ENCODE peak calls at places on chromosomes 2 and 18, in six cellular contexts. One of them, this sample, is unnamed.

GRCh38 chr2:55010149-55010591 is 40.1 kb downstream of the RTN4 start:
- DNase-seq in HCT116: no peak
- DNase-seq in right atrium auricular region: no peak
- DNase-seq in AG10803: peak
- DNase-seq in testis: peak
- DNase-seq in spleen: peak
- DNase-seq in this sample: no peak

GRCh38 chr2:58762176-58762781 is 521.2 kb upstream of the FANCL start:
- DNase-seq in HCT116: peak
- DNase-seq in right atrium auricular region: no peak
- DNase-seq in AG10803: peak
- DNase-seq in testis: peak
- DNase-seq in spleen: peak
- DNase-seq in this sample: no peak

GRCh38 chr2:124625561-124625960 is 600.5 kb downstream of the CNTNAP5 start:
- DNase-seq in HCT116: no peak
- DNase-seq in right atrium auricular region: no peak
- DNase-seq in AG10803: no peak
- DNase-seq in testis: no peak
- DNase-seq in spleen: no peak
- DNase-seq in this sample: no peak

GRCh38 chr2:12120281-12121150 is 374.1 kb downstream of the LPIN1 start:
- DNase-seq in HCT116: no peak
- DNase-seq in right atrium auricular region: no peak
- DNase-seq in AG10803: peak
- DNase-seq in testis: no peak
- DNase-seq in spleen: no peak
- DNase-seq in this sample: no peak

GRCh38 chr18:60978338-60978737 is 354.9 kb upstream of the CDH20 start:
- DNase-seq in HCT116: no peak
- DNase-seq in right atrium auricular region: no peak
- DNase-seq in AG10803: peak
- DNase-seq in testis: no peak
- DNase-seq in spleen: no peak
- DNase-seq in this sample: no peak

GRCh38 chr2:40048506-40048905 is 269.4 kb upstream of the THUMPD2 start:
- DNase-seq in HCT116: no peak
- DNase-seq in right atrium auricular region: no peak
- DNase-seq in AG10803: no peak
- DNase-seq in testis: no peak
- DNase-seq in spleen: no peak
- DNase-seq in this sample: no peak

GRCh38 chr2:128380061-128380889 is 61.6 kb upstream of the HS6ST1 start:
- DNase-seq in HCT116: no peak
- DNase-seq in right atrium auricular region: no peak
- DNase-seq in AG10803: no peak
- DNase-seq in testis: peak
- DNase-seq in spleen: peak
- DNase-seq in this sample: peak

GRCh38 chr2:220528180-220528579 is 900.8 kb downstream of the SLC4A3 start:
- DNase-seq in HCT116: no peak
- DNase-seq in right atrium auricular region: no peak
- DNase-seq in AG10803: peak
- DNase-seq in testis: no peak
- DNase-seq in spleen: no peak
- DNase-seq in this sample: no peak

GRCh38 chr2:120219291-120219690 is 3.9 kb downstream of the TMEM185B start:
- DNase-seq in HCT116: no peak
- DNase-seq in right atrium auricular region: peak
- DNase-seq in AG10803: no peak
- DNase-seq in testis: no peak
- DNase-seq in spleen: peak
- DNase-seq in this sample: no peak

GRCh38 chr18:48151421-48152095 is 221.1 kb upstream of the SMAD2 start:
- DNase-seq in HCT116: no peak
- DNase-seq in right atrium auricular region: no peak
- DNase-seq in AG10803: no peak
- DNase-seq in testis: peak
- DNase-seq in spleen: no peak
- DNase-seq in this sample: no peak

GRCh38 chr18:70046207-70046606 is 98.5 kb upstream of the CD226 start:
- DNase-seq in HCT116: no peak
- DNase-seq in right atrium auricular region: no peak
- DNase-seq in AG10803: peak
- DNase-seq in testis: no peak
- DNase-seq in spleen: no peak
- DNase-seq in this sample: no peak

GRCh38 chr2:44748-45341 is 1.5 kb downstream of the FAM110C start:
- DNase-seq in HCT116: no peak
- DNase-seq in right atrium auricular region: no peak
- DNase-seq in AG10803: no peak
- DNase-seq in testis: peak
- DNase-seq in spleen: no peak
- DNase-seq in this sample: no peak

GRCh38 chr2:200447139-200447855 is 62.6 kb downstream of the KCTD18 start:
- DNase-seq in HCT116: no peak
- DNase-seq in right atrium auricular region: no peak
- DNase-seq in AG10803: peak
- DNase-seq in testis: no peak
- DNase-seq in spleen: no peak
- DNase-seq in this sample: no peak

GRCh38 chr2:180980185-180980942 is at the start of gene UBE2E3:
- DNase-seq in HCT116: peak
- DNase-seq in right atrium auricular region: peak
- DNase-seq in AG10803: peak
- DNase-seq in testis: peak
- DNase-seq in spleen: peak
- DNase-seq in this sample: peak

GRCh38 chr2:140200764-140201163 is 1420.6 kb upstream of the NXPH2 start:
- DNase-seq in HCT116: no peak
- DNase-seq in right atrium auricular region: no peak
- DNase-seq in AG10803: no peak
- DNase-seq in testis: no peak
- DNase-seq in spleen: no peak
- DNase-seq in this sample: no peak

GRCh38 chr2:118279005-118279404 is 190.7 kb downstream of the INSIG2 start:
- DNase-seq in HCT116: no peak
- DNase-seq in right atrium auricular region: no peak
- DNase-seq in AG10803: no peak
- DNase-seq in testis: no peak
- DNase-seq in spleen: no peak
- DNase-seq in this sample: no peak

GRCh38 chr2:1727796-1728474 is 16.4 kb downstream of the PXDN start:
- DNase-seq in HCT116: no peak
- DNase-seq in right atrium auricular region: no peak
- DNase-seq in AG10803: no peak
- DNase-seq in testis: no peak
- DNase-seq in spleen: no peak
- DNase-seq in this sample: peak

GRCh38 chr18:8231316-8231715 is 377.9 kb upstream of the RAB12 start:
- DNase-seq in HCT116: no peak
- DNase-seq in right atrium auricular region: no peak
- DNase-seq in AG10803: no peak
- DNase-seq in testis: no peak
- DNase-seq in spleen: no peak
- DNase-seq in this sample: no peak

GRCh38 chr18:66280470-66280869 is 323.4 kb downstream of the CDH19 start:
- DNase-seq in HCT116: no peak
- DNase-seq in right atrium auricular region: no peak
- DNase-seq in AG10803: no peak
- DNase-seq in testis: no peak
- DNase-seq in spleen: no peak
- DNase-seq in this sample: no peak
- H3K4me3 ChIP-seq in HCT116: no peak
- H3K4me3 ChIP-seq in right atrium auricular region: no peak
- H3K4me3 ChIP-seq in AG10803: no peak
- H3K4me3 ChIP-seq in testis: no peak
- H3K4me3 ChIP-seq in spleen: no peak
- H3K4me3 ChIP-seq in this sample: no peak

GRCh38 chr18:46071615-46071893 is 506 bp downstream of the PSTPIP2 start:
- DNase-seq in HCT116: no peak
- DNase-seq in right atrium auricular region: no peak
- DNase-seq in AG10803: no peak
- DNase-seq in testis: no peak
- DNase-seq in spleen: no peak
- DNase-seq in this sample: no peak
- H3K4me3 ChIP-seq in HCT116: peak
- H3K4me3 ChIP-seq in right atrium auricular region: peak
- H3K4me3 ChIP-seq in AG10803: peak
- H3K4me3 ChIP-seq in testis: peak
- H3K4me3 ChIP-seq in spleen: peak
- H3K4me3 ChIP-seq in this sample: peak

GRCh38 chr2:101001713-101002561 is at the start of gene RPL31:
- DNase-seq in HCT116: peak
- DNase-seq in right atrium auricular region: peak
- DNase-seq in AG10803: peak
- DNase-seq in testis: peak
- DNase-seq in spleen: peak
- DNase-seq in this sample: peak

GRCh38 chr2:101003278-101003775 is 1.2 kb downstream of the RPL31 start:
- DNase-seq in HCT116: no peak
- DNase-seq in right atrium auricular region: no peak
- DNase-seq in AG10803: no peak
- DNase-seq in testis: no peak
- DNase-seq in spleen: no peak
- DNase-seq in this sample: no peak

GRCh38 chr2:101002562-101003277 is 631 bp downstream of the RPL31 start:
- DNase-seq in HCT116: no peak
- DNase-seq in right atrium auricular region: no peak
- DNase-seq in AG10803: no peak
- DNase-seq in testis: no peak
- DNase-seq in spleen: no peak
- DNase-seq in this sample: no peak

GRCh38 chr2:101006065-101006715 is 4.1 kb downstream of the RPL31 start:
- DNase-seq in HCT116: no peak
- DNase-seq in right atrium auricular region: no peak
- DNase-seq in AG10803: no peak
- DNase-seq in testis: no peak
- DNase-seq in spleen: no peak
- DNase-seq in this sample: no peak

GRCh38 chr2:101004671-101005325 is 2.7 kb downstream of the RPL31 start:
- DNase-seq in HCT116: no peak
- DNase-seq in right atrium auricular region: no peak
- DNase-seq in AG10803: no peak
- DNase-seq in testis: no peak
- DNase-seq in spleen: no peak
- DNase-seq in this sample: no peak
- H3K4me3 ChIP-seq in HCT116: no peak
- H3K4me3 ChIP-seq in right atrium auricular region: no peak
- H3K4me3 ChIP-seq in AG10803: no peak
- H3K4me3 ChIP-seq in testis: no peak
- H3K4me3 ChIP-seq in spleen: no peak
- H3K4me3 ChIP-seq in this sample: no peak

GRCh38 chr2:20747317-20747716 is 75.6 kb downstream of the LDAH start:
- DNase-seq in HCT116: no peak
- DNase-seq in right atrium auricular region: no peak
- DNase-seq in AG10803: no peak
- DNase-seq in testis: no peak
- DNase-seq in spleen: no peak
- DNase-seq in this sample: no peak
- H3K4me3 ChIP-seq in HCT116: no peak
- H3K4me3 ChIP-seq in right atrium auricular region: no peak
- H3K4me3 ChIP-seq in AG10803: no peak
- H3K4me3 ChIP-seq in testis: no peak
- H3K4me3 ChIP-seq in spleen: no peak
- H3K4me3 ChIP-seq in this sample: no peak

DNA sequence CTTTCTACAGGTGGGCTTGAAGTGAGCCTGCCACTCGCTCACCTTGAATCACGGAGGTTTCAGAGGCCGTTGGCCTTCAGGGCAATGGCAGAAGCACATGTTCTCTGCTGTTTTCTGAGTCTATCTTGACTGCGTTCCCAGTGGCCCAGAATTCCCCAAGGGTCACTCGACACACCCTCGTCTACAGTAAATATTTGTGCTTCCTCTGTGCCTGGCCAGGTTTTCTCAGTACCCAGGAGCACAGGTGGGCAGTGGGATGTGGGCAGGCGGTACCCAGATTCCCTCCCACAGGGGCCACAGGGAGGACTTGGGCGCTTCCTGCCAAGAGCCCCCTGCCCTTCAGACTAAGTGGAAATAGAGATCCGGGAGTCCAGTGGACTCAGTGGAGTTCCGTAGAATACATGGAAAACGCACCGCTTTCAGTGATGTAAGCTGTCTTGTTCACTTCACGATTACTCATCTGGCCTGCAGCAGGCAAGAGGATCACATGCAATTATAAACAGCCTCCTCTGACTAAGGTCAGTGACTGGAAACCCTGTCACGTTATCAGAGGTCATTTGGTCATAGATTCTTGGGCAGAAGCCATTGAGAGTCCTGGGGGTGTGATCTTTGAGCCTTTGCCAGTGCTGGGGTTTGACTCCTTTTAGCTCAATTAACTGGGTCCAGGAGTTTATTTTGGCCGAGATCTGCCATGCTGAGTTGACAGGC is 179.8 kb downstream of the NEDD4L start:
- DNase-seq in HCT116: peak
- DNase-seq in right atrium auricular region: peak
- DNase-seq in AG10803: peak
- DNase-seq in testis: no peak
- DNase-seq in spleen: no peak
- DNase-seq in this sample: no peak
- H3K4me3 ChIP-seq in HCT116: peak
- H3K4me3 ChIP-seq in right atrium auricular region: no peak
- H3K4me3 ChIP-seq in AG10803: no peak
- H3K4me3 ChIP-seq in testis: no peak
- H3K4me3 ChIP-seq in spleen: no peak
- H3K4me3 ChIP-seq in this sample: no peak

This sample was measured in coronary artery.